ENCODE peak calls at places on chromosomes 4 and X, in four cellular contexts. S is HCT116, O is K562, C is HepG2. M is an unnamed sample.

GRCh38 chrX:39856472-39857121 is 241.2 kb downstream of the BCOR start:
- DNase-seq in C (no peak), O (no peak), S (no peak), M (no peak)

GRCh38 chr4:53174824-53175223 is 191.0 kb downstream of the SCFD2 start:
- DNase-seq in C (no peak), O (no peak), S (no peak), M (no peak)

GRCh38 chr4:84237008-84237407 is 262.1 kb downstream of the NKX6-1 start:
- DNase-seq in S (no peak), C (no peak), O (peak), M (no peak)

GRCh38 chr4:142274137-142274536 is 572.0 kb downstream of the INPP4B start:
- DNase-seq in S (no peak), C (no peak), O (no peak), M (no peak)

GRCh38 chr4:110108470-110108869 is 89.9 kb downstream of the ELOVL6 start:
- DNase-seq in O (no peak), S (no peak), C (no peak), M (no peak)

GRCh38 chr4:148814030-148814429 is 371.8 kb upstream of the NR3C2 start:
- DNase-seq in O (no peak), S (no peak), C (no peak), M (no peak)

GRCh38 chrX:21740329-21741274 is 17.3 kb downstream of the SMPX start:
- DNase-seq in S (no peak), C (peak), O (no peak), M (no peak)

GRCh38 chrX:132218100-132218807 is 993 bp downstream of the RAP2C start:
- DNase-seq in O (peak), S (peak), C (peak), M (peak)

GRCh38 chr4:478373-478772 is 20.6 kb downstream of the ZNF721 start:
- DNase-seq in C (no peak), S (no peak), O (no peak), M (no peak)

GRCh38 chrX:72080150-72080549 is 51.6 kb downstream of the RTL5 start:
- DNase-seq in C (no peak), S (no peak), O (no peak), M (no peak)

GRCh38 chr4:129218897-129219296 is 122.9 kb downstream of the C4orf33 start:
- DNase-seq in O (no peak), S (no peak), C (no peak), M (no peak)

GRCh38 chr4:52914051-52914605 is 52.0 kb downstream of the RASL11B start:
- DNase-seq in C (peak), O (no peak), S (no peak), M (no peak)

GRCh38 chr4:98113005-98113404 is 30.3 kb downstream of the STPG2 start:
- DNase-seq in S (peak), O (peak), C (peak), M (no peak)

DNA sequence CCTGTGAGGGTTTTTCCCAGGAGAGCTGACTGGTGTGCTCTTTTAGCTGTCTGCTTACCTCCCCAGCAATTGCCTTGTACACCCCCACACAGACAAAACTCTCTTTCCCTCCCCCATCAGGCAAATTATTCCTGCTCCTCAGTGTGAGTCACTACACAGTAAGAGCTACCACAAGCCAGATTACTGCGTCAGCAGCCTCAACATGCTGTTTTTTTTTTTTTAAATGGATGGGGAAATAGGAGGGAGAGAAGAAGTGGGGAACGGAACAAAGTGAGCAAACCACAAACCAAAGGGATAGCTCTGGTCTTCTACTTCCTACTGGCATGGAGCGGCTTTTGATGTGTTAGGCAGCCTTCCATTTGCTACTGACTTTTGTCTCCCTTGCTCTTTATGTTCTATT is 107.5 kb upstream of the ACSL4 start:
- DNase-seq in C (peak), S (peak), O (peak), M (no peak)
- TF ChIP-seq ELF1 in C (no peak), S (no peak), O (no peak), M (no peak)

GRCh38 chr4:7032591-7032990 is 10.6 kb upstream of the TADA2B start:
- DNase-seq in C (no peak), O (no peak), S (no peak), M (no peak)
- TF ChIP-seq ELF1 in C (no peak), O (no peak), S (no peak), M (no peak)

GRCh38 chr4:87849612-87850011 is 16.8 kb downstream of the MEPE start:
- DNase-seq in S (no peak), O (no peak), C (no peak), M (no peak)
- TF ChIP-seq ELF1 in S (no peak), O (no peak), C (no peak), M (no peak)

DNA sequence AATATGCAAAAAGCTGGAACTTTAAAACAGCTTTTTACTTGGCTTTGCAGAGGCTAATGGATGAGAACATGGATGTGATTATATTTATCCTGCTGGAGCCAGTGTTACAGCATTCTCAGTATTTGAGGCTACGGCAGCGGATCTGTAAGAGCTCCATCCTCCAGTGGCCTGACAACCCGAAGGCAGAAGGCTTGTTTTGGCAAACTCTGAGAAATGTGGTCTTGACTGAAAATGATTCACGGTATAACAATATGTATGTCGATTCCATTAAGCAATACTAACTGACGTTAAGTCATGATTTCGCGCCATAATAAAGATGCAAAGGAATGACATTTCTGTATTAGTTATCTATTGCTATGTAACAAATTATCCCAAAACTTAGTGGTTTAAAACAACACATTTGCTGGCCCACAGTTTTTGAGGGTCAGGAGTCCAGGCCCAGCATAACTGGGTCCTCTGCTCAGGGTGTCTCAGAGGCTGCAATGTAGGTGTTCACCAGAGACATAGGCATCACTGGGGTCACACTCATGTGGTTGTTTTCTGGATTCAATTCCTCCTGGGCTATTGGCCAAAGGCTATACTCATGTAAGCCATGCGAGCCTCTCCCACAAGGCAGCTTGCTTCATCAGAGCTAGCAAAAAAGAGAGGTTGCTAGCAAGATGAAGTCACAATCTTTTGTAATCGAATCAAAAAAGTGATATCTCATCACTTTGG is 15.6 kb downstream of the TLR8 start:
- DNase-seq in O (no peak), C (no peak), S (no peak), M (no peak)
- TF ChIP-seq ELF1 in O (no peak), C (no peak), S (no peak), M (no peak)

GRCh38 chrX:153597351-153597750 is 1.6 kb downstream of the CCNQ start:
- DNase-seq in S (no peak), C (no peak), O (peak), M (no peak)
- TF ChIP-seq ELF1 in S (no peak), C (no peak), O (no peak), M (no peak)